ENCODE peak calls at places on chromosomes 13 and 19, in ten cellular contexts. N is neural progenitor cell; O is CD8-positive, alpha-beta T cell; Q is Karpas-422; S is BE2C; Y is GM06990; A is BJ; G is WERI-Rb-1; J is tibial artery; T is fibroblast of lung. H is an unnamed sample. For H3K36me3, the result is how much of the 10 kb centered on the place peaks cover.

GRCh38 chr13:109369357-109370052 is 416.9 kb downstream of the IRS2 start:
- DNase-seq in J (no peak), Y (no peak), S (peak), T (no peak), Q (no peak), N (no peak), A (no peak), O (no peak), G (no peak), H (no peak)

GRCh38 chr13:80605007-80605406 is 264.1 kb upstream of the SPRY2 start:
- DNase-seq in A (no peak), Q (no peak), J (no peak), O (no peak), T (no peak), G (no peak), S (no peak), Y (no peak), N (no peak), H (no peak)

GRCh38 chr19:48258350-48258749 is 2.6 kb upstream of the CARD8 start:
- DNase-seq in T (peak), N (no peak), A (no peak), O (no peak), S (no peak), J (no peak), G (no peak), Q (peak), Y (no peak), H (no peak)

GRCh38 chr13:93603043-93603442 is 376.4 kb downstream of the GPC6 start:
- DNase-seq in A (peak), S (no peak), Q (no peak), G (no peak), Y (no peak), J (no peak), O (no peak), T (peak), N (no peak), H (peak)

GRCh38 chr19:7520131-7521051 is 2.0 kb upstream of the MCOLN1 start:
- DNase-seq in Y (no peak), S (no peak), O (no peak), N (no peak), T (no peak), A (no peak), G (no peak), Q (no peak), J (no peak), H (no peak)

GRCh38 chr19:49422407-49423277 is 599 bp downstream of the PTH2 start:
- DNase-seq in A (no peak), Y (peak), J (no peak), T (peak), O (no peak), G (no peak), N (peak), S (peak), Q (no peak), H (peak)

GRCh38 chr13:76379341-76380105 is 506.7 kb downstream of the KCTD12 start:
- DNase-seq in J (no peak), Q (no peak), O (no peak), A (no peak), G (no peak), N (no peak), Y (no peak), S (no peak), T (no peak), H (no peak)

GRCh38 chr19:13195678-13196077 is 45.5 kb downstream of the IER2 start:
- DNase-seq in Q (peak), G (peak), J (no peak), Y (peak), A (no peak), S (no peak), N (peak), T (no peak), O (peak), H (no peak)

GRCh38 chr13:53250272-53250875 is 221.8 kb downstream of the OLFM4 start:
- DNase-seq in N (peak), J (no peak), G (no peak), Y (peak), Q (peak), T (peak), A (peak), S (peak), O (no peak), H (no peak)

GRCh38 chr19:289651-290538 is 1.3 kb downstream of the PLPP2 start:
- DNase-seq in Q (no peak), G (no peak), N (no peak), T (peak), S (no peak), O (peak), J (no peak), A (no peak), Y (no peak), H (peak)

GRCh38 chr13:40672310-40673060 is 6.0 kb upstream of the FOXO1 start:
- DNase-seq in A (peak), Q (peak), G (no peak), Y (no peak), S (peak), T (peak), N (no peak), J (no peak), O (no peak), H (peak)

GRCh38 chr13:94710081-94710809 is 2.1 kb downstream of the SOX21 start:
- DNase-seq in G (no peak), A (no peak), Y (no peak), J (no peak), N (peak), O (no peak), T (no peak), Q (no peak), S (no peak), H (no peak)

GRCh38 chr19:47697863-47698609 is 15.2 kb upstream of the EHD2 start:
- DNase-seq in O (peak), T (peak), G (peak), Q (peak), S (peak), Y (peak), A (no peak), J (peak), N (peak), H (peak)

GRCh38 chr13:18949489-18949761 is 232.2 kb downstream of the TUBA3C start:
- DNase-seq in J (no peak), O (no peak), N (no peak), Q (no peak), Y (no peak), S (no peak), A (no peak), T (no peak), G (no peak), H (peak)

DNA sequence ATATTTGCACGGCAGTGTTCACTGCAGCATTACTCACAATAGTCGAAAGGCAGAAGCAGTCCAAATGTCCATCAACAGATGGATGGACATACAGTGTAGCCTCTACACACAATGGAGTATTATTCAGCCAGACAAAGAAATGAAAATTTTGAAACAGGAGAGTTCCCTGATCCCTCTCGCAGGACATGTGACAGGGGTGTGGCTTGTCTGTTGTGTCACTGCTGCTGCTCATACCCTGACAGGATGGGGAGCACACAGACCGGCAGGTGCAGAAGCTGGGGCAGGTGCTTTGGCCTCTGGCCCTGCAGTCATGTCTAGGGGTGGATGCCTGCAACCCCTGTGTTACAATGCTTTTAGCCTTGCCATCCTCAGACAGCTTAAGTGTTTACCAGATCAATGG is 204.3 kb downstream of the EFNB2 start:
- DNase-seq in S (no peak), N (no peak), O (no peak), J (no peak), Q (no peak), T (no peak), A (no peak), G (no peak), Y (no peak), H (no peak)
- H3K4me3 ChIP-seq in S (no peak), N (no peak), O (no peak), J (no peak), Q (no peak), T (no peak), A (no peak), G (no peak), Y (no peak), H (no peak)

DNA sequence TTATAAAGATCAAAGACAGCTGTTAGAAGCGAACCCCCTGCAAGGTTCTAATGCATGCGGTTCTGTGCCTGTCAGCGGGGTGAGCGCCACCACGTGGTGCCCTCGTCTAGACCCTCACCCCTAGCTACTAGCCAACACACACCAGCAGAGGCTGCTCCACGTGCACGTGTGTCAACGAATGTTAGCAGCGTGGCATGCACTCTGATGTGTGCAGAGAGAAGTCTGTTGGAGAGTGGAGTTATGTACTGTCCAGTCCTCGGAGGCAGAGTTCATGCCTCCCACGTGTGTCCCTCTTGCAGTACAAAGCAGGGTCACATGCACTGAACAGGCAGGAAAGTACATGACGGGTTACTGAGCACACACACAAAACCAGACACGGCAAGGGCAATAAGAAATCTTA is 75.0 kb upstream of the SLC15A1 start:
- DNase-seq in T (no peak), Q (no peak), A (no peak), N (peak), G (no peak), J (no peak), S (no peak), Y (no peak), O (no peak), H (no peak)
- H3K36me3 ChIP-seq in T (under half), Q (under half), A (under half), N (under half), G (half or more), J (under half), S (under half), Y (under half), O (half or more), H (under half)

DNA sequence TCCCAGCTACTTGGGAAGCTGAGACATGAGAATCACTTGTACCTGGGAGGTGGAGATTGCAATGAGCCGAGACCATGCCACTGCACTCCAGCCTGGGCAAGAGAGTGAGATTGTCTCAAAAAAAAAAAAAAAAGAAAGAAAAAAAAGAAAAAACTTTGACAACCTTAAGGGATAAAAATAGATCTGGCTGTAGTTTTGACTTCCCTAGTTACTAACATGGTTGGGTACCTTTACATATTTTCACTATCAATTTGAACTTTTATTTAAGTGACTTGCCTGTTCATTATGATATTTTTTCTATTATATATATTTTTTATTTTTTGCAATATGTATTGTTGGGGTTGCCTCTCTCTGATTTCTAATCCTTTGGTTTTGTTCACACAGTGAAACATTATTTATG is 8.4 kb upstream of the ZNF235 start:
- DNase-seq in N (no peak), G (no peak), S (no peak), J (no peak), O (no peak), T (no peak), Y (no peak), Q (no peak), A (no peak), H (no peak)
- H3K4me3 ChIP-seq in N (no peak), G (no peak), S (no peak), J (no peak), O (no peak), T (no peak), Y (no peak), Q (no peak), A (no peak), H (no peak)

DNA sequence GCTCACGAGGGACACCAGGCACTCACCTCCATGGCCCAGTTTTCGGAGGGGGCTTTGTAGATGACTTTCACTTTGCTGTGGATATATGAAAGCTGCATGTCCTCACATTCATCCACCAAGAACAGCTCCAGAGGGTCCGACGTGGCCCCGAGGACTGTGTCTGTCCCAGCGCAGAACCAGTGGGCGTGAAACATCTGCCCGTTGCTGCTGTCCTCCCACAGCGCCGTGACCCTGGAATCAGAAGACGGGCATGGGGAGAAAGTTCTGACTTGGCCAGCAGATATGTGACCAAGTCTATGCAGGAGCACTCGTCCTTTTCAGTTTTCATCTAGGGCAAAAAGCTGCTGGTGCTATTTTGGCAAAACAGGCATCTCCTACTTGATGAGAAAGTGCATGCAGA is 29.7 kb upstream of the EIF3G start:
- DNase-seq in S (no peak), Q (no peak), N (no peak), T (no peak), A (no peak), G (no peak), J (no peak), Y (no peak), O (no peak), H (no peak)
- H3K36me3 ChIP-seq in S (half or more), Q (half or more), N (under half), T (under half), A (under half), G (half or more), J (half or more), Y (half or more), O (half or more), H (half or more)

DNA sequence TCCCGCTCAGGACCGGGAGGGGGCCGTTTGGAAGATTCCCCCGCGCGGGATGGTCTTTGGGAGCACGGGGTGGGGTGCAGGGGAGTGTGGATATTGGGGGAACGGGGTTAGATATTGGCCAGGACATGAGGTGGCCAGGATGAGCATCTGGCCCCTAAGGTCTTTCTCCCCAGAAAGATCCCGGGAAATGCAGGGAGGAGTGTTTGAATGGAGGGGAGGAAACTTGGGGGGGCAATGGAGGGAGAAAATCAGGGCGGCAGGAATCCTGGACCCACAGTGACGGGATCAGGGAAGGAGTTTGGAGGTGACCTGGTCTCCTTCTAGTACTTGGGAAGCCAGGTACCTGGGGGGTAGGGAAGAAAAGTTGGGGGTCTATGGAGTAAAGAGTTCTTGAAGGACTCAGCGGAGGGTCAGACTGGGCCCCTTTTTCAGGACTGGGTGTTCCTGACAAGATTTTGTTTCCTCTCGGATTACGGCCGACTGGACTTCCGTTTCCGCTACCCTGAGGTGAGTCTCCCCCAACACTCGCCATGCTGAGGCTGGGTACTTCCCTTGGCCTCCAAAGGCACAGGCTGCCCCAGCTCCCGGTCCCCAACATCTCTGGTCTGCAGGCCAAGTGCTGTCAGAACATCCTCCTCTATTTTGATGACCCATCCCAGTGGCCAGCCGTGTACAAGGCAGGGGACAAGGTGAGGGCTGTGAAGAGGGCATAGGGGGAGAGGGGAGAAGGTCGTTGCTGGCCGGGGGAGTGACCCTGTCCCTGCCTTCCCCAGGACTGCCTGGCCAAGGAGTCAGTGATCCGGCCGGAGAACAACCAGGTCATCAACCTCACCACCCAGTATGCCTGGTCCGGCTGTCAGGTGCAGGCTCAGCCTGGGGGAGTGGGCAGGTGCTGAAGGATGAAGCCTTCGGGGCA is 989 bp downstream of the TMEM145 start:
- DNase-seq in J (no peak), A (no peak), O (no peak), Q (peak), S (no peak), Y (no peak), G (no peak), T (no peak), N (no peak), H (no peak)
- H3K4me3 ChIP-seq in J (no peak), A (no peak), O (no peak), Q (peak), S (peak), Y (no peak), G (peak), T (no peak), N (peak), H (no peak)

DNA sequence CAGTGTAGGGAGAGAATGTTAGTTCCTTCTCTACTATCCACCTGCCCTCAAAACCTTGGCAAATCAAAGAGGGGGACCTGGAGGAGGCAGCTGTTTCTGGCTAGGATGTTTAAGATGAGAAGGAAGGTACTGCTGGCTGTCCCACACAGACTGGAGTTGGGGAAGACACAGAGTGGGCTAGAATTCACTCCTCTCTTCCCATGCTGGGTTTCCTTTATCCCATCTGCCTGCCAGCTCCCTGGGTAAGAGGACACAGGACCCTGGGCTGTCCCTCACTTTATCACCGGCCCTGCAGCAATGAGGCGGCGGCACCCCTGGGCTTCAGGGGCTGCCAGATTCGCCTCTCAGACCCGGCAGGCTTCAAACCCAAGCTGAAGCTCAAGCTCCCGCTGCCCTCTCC is 69.5 kb downstream of the KLF2 start:
- DNase-seq in T (no peak), G (no peak), O (no peak), A (no peak), S (no peak), Y (no peak), J (no peak), N (no peak), Q (no peak), H (no peak)
- H3K36me3 ChIP-seq in T (under half), G (under half), O (under half), A (under half), S (under half), Y (under half), J (under half), N (under half), Q (half or more), H (half or more)

GRCh38 chr19:56765107-56765506 is 75.4 kb downstream of the PEG3 start:
- DNase-seq in S (peak), Y (no peak), G (peak), J (no peak), Q (no peak), N (no peak), T (no peak), O (no peak), A (no peak), H (no peak)
- H3K4me3 ChIP-seq in S (no peak), Y (no peak), G (peak), J (peak), Q (no peak), N (no peak), T (peak), O (peak), A (no peak), H (no peak)

H was measured in MG63.